ENCODE peak calls at places on chromosomes 13 and 19, in ten cellular contexts. Y is keratinocyte, T is fibroblast of lung, H is thoracic aorta, Q is colonic mucosa, P is endodermal cell, E is psoas muscle, M is osteoblast, A is mucosa of descending colon, V is OCI-LY7. L is an unnamed sample.

GRCh38 chr13:72567566-72567965 is 159.9 kb downstream of the MZT1 start:
- DNase-seq in Y (no peak), T (no peak), H (no peak), Q (no peak), P (peak; percentile 54), E (no peak), M (no peak), A (no peak), V (no peak), L (no peak)

GRCh38 chr19:45825263-45825605 is 10.1 kb upstream of the RSPH6A start:
- DNase-seq in Y (no peak), T (no peak), H (no peak), Q (no peak), P (no peak), E (peak; percentile 40), M (peak; percentile 38), A (no peak), V (no peak), L (no peak)

GRCh38 chr13:46126074-46126473 is 21.2 kb upstream of the CPB2 start:
- DNase-seq in Y (no peak), T (no peak), H (no peak), Q (no peak), P (no peak), E (no peak), M (no peak), A (no peak), V (no peak), L (no peak)

GRCh38 chr19:17329768-17330545 is 4.7 kb downstream of the ANO8 start:
- DNase-seq in Y (no peak), T (no peak), H (no peak), Q (no peak), P (peak; percentile 40), E (no peak), M (peak; percentile 89), A (peak; percentile 51), V (no peak), L (no peak)

GRCh38 chr13:113907637-113908617 is 44.1 kb upstream of the GAS6 start:
- DNase-seq in Y (peak; percentile 78), T (peak; percentile 60), H (no peak), Q (peak; percentile 34), P (peak; percentile 52), E (no peak), M (no peak), A (no peak), V (no peak), L (peak; percentile 94)

GRCh38 chr13:113273856-113274590 is 23.0 kb upstream of the LAMP1 start:
- DNase-seq in Y (no peak), T (peak; percentile 48), H (no peak), Q (no peak), P (no peak), E (no peak), M (peak; percentile 79), A (no peak), V (no peak), L (no peak)

GRCh38 chr13:62014299-62014698 is 598.6 kb upstream of the PCDH20 start:
- DNase-seq in Y (no peak), T (peak; percentile 57), H (no peak), Q (no peak), P (no peak), E (no peak), M (no peak), A (no peak), V (peak; percentile 32), L (no peak)

GRCh38 chr13:99215466-99215865 is 14.8 kb downstream of the UBAC2 start:
- DNase-seq in Y (no peak), T (no peak), H (no peak), Q (no peak), P (no peak), E (no peak), M (no peak), A (no peak), V (no peak), L (no peak)

GRCh38 chr13:113423225-113424170 is 29.8 kb downstream of the ADPRHL1 start:
- DNase-seq in Y (no peak), T (no peak), H (no peak), Q (no peak), P (peak; percentile 36), E (no peak), M (no peak), A (no peak), V (no peak), L (no peak)

GRCh38 chr19:27794444-27795042 is 1418.4 kb downstream of the UQCRFS1 start:
- DNase-seq in Y (no peak), T (peak; percentile 33), H (no peak), Q (no peak), P (peak; percentile 85), E (no peak), M (peak; percentile 66), A (peak; percentile 61), V (peak; percentile 31), L (no peak)

GRCh38 chr19:13727798-13728197 is 36.5 kb upstream of the MRI1 start:
- DNase-seq in Y (no peak), T (peak; percentile 65), H (peak; percentile 16), Q (no peak), P (no peak), E (no peak), M (peak; percentile 52), A (no peak), V (no peak), L (no peak)

GRCh38 chr13:50629497-50629896 is 214.0 kb downstream of the DLEU7 start:
- DNase-seq in Y (no peak), T (peak; percentile 81), H (no peak), Q (no peak), P (no peak), E (no peak), M (no peak), A (no peak), V (no peak), L (no peak)

GRCh38 chr13:30466841-30467252 is 1.1 kb upstream of the HMGB1 start:
- DNase-seq in Y (no peak), T (no peak), H (no peak), Q (no peak), P (no peak), E (no peak), M (peak; percentile 70), A (no peak), V (peak; percentile 81), L (no peak)

GRCh38 chr19:54463531-54464043 is at the start of gene LENG9:
- DNase-seq in Y (no peak), T (peak; percentile 99), H (peak; percentile 100), Q (peak; percentile 100), P (peak; percentile 99), E (peak; percentile 98), M (peak; percentile 99), A (peak; percentile 99), V (peak; percentile 99), L (peak; percentile 92)

GRCh38 chr13:51125495-51126226 is 14.6 kb upstream of the C13orf42 start:
- DNase-seq in Y (peak; percentile 1), T (peak; percentile 56), H (no peak), Q (peak; percentile 43), P (peak; percentile 85), E (peak; percentile 61), M (peak; percentile 89), A (no peak), V (peak; percentile 76), L (peak; percentile 26)

GRCh38 chr13:48500652-48501197 is 32.2 kb downstream of the RCBTB2 start:
- DNase-seq in Y (peak; percentile 23), T (peak; percentile 94), H (no peak), Q (no peak), P (no peak), E (no peak), M (peak; percentile 95), A (no peak), V (peak; percentile 37), L (peak; percentile 81)

GRCh38 chr13:103772576-103772975 is 706.4 kb upstream of the SLC10A2 start:
- DNase-seq in Y (no peak), T (no peak), H (no peak), Q (no peak), P (peak; percentile 51), E (no peak), M (no peak), A (no peak), V (peak; percentile 0), L (no peak)

GRCh38 chr19:55611300-55611982 is 6.0 kb downstream of the ZNF865 start:
- DNase-seq in Y (no peak), T (no peak), H (no peak), Q (no peak), P (no peak), E (peak; percentile 60), M (peak; percentile 67), A (no peak), V (no peak), L (no peak)
- H3K4me3 ChIP-seq in Y (no peak overlapping the region), T (no peak overlapping the region), H (no peak overlapping the region), Q (no peak overlapping the region), P (no peak overlapping the region), E (peak overlapping the region; percentile 20), M (no peak overlapping the region), A (no peak overlapping the region), V (no peak overlapping the region), L (no peak overlapping the region)

GRCh38 chr19:20102097-20102496 is 24.3 kb downstream of the ZNF90 start:
- DNase-seq in Y (no peak), T (no peak), H (no peak), Q (no peak), P (no peak), E (no peak), M (no peak), A (no peak), V (no peak), L (no peak)
- H3K9me3 ChIP-seq in Y (peaks cover 8% of the 10 kb centered on the region), T (no peaks in the 10 kb centered on the region), H (peaks cover 14% of the 10 kb centered on the region), Q (no peaks in the 10 kb centered on the region), P (peaks cover 100% of the 10 kb centered on the region), E (peaks cover 9% of the 10 kb centered on the region), M (peaks cover 1% of the 10 kb centered on the region), A (peaks cover 67% of the 10 kb centered on the region), V (peaks cover 57% of the 10 kb centered on the region), L (peaks cover 20% of the 10 kb centered on the region)

GRCh38 chr13:85541476-85541875 is 257.7 kb downstream of the SLITRK6 start:
- DNase-seq in Y (no peak), T (no peak), H (no peak), Q (no peak), P (no peak), E (no peak), M (no peak), A (no peak), V (peak; percentile 22), L (no peak)
- TF ChIP-seq CTCF in Y (no peak), T (no peak), H (no peak), Q (no peak), P (no peak), E (no peak), M (no peak), A (no peak), V (no peak), L (no peak)

GRCh38 chr19:51367565-51368365 is 1.0 kb downstream of the CLDND2 start:
- DNase-seq in Y (peak; percentile 93), T (peak; percentile 98), H (peak; percentile 99), Q (peak; percentile 100), P (peak; percentile 100), E (peak; percentile 99), M (peak; percentile 99), A (peak; percentile 100), V (peak; percentile 98), L (peak; percentile 98)

GRCh38 chr19:51371186-51371690 is 1.2 kb downstream of the NKG7 start:
- DNase-seq in Y (no peak), T (no peak), H (no peak), Q (no peak), P (no peak), E (peak; percentile 26), M (no peak), A (no peak), V (no peak), L (no peak)

GRCh38 chr19:51372021-51372648 is 319 bp downstream of the NKG7 start:
- DNase-seq in Y (no peak), T (no peak), H (no peak), Q (no peak), P (no peak), E (peak; percentile 54), M (no peak), A (peak; percentile 47), V (no peak), L (no peak)

GRCh38 chr19:51368366-51369282 is at the start of gene CLDND2:
- DNase-seq in Y (no peak), T (no peak), H (no peak), Q (no peak), P (peak; percentile 52), E (peak; percentile 47), M (peak; percentile 66), A (no peak), V (peak; percentile 22), L (no peak)

GRCh38 chr19:51370230-51370629 is 1.4 kb upstream of the CLDND2 start:
- DNase-seq in Y (no peak), T (no peak), H (no peak), Q (no peak), P (no peak), E (peak; percentile 20), M (no peak), A (no peak), V (no peak), L (no peak)
- H3K4me3 ChIP-seq in Y (no peak overlapping the region), T (no peak overlapping the region), H (no peak overlapping the region), Q (no peak overlapping the region), P (no peak overlapping the region), E (no peak overlapping the region), M (no peak overlapping the region), A (no peak overlapping the region), V (no peak overlapping the region), L (no peak overlapping the region)